ENCODE peak calls at places on chromosomes 2 and 18, in ten cellular contexts. Z, I, S, K, M, W, C, A, L and D are unnamed samples.

GRCh38 chr2:102848366-102848839 is 86.6 kb downstream of the TMEM182 start:
- DNase-seq in Z (no peak), A (peak), I (peak), L (no peak), S (peak), W (peak), C (peak), K (peak), M (no peak), D (no peak)

GRCh38 chr2:11914455-11914854 is 168.0 kb downstream of the LPIN1 start:
- DNase-seq in Z (no peak), L (no peak), K (no peak), I (peak), M (no peak), W (no peak), A (no peak), C (peak), S (no peak), D (no peak)

GRCh38 chr2:168798076-168798887 is 4.2 kb upstream of the NOSTRIN start:
- DNase-seq in S (no peak), L (no peak), C (no peak), M (no peak), Z (no peak), K (no peak), I (peak), A (peak), W (no peak), D (no peak)

GRCh38 chr2:33373986-33374385 is 102.5 kb upstream of the RASGRP3 start:
- DNase-seq in L (no peak), I (no peak), S (no peak), M (peak), Z (no peak), K (no peak), A (no peak), C (peak), W (no peak), D (no peak)

GRCh38 chr2:162919111-162919510 is 80.5 kb upstream of the KCNH7 start:
- DNase-seq in C (no peak), I (no peak), L (no peak), Z (no peak), K (no peak), W (no peak), S (no peak), M (no peak), A (no peak), D (no peak)

GRCh38 chr2:239119346-239120126 is 271.7 kb downstream of the TWIST2 start:
- DNase-seq in S (no peak), L (no peak), I (no peak), M (no peak), K (peak), C (no peak), A (no peak), W (no peak), Z (no peak), D (no peak)

GRCh38 chr2:86225581-86225980 is 26.3 kb downstream of the MRPL35 start:
- DNase-seq in C (no peak), W (no peak), S (peak), I (no peak), L (peak), M (no peak), Z (no peak), K (no peak), A (no peak), D (no peak)

GRCh38 chr2:222939208-222939846 is 78.5 kb downstream of the ACSL3 start:
- DNase-seq in S (no peak), W (peak), M (no peak), C (peak), K (no peak), A (peak), L (peak), I (peak), Z (no peak), D (peak)

GRCh38 chr2:54549912-54550518 is 93.9 kb downstream of the SPTBN1 start:
- DNase-seq in S (no peak), K (peak), L (no peak), W (no peak), C (no peak), Z (no peak), A (peak), I (peak), M (no peak), D (no peak)

GRCh38 chr2:105377871-105378270 is 21.0 kb downstream of the FHL2 start:
- DNase-seq in W (no peak), S (no peak), A (no peak), K (no peak), L (no peak), I (no peak), C (no peak), Z (no peak), M (no peak), D (no peak)

GRCh38 chr2:139478191-139478914 is 698.2 kb upstream of the NXPH2 start:
- DNase-seq in S (no peak), A (no peak), C (no peak), L (no peak), Z (no peak), I (no peak), M (no peak), W (no peak), K (no peak), D (no peak)

GRCh38 chr2:160298960-160299359 is 98.9 kb upstream of the ITGB6 start:
- DNase-seq in C (no peak), K (no peak), I (no peak), M (no peak), A (no peak), Z (no peak), W (no peak), L (no peak), S (no peak), D (no peak)

GRCh38 chr2:68319397-68320117 is at the start of gene CNRIP1:
- DNase-seq in W (peak), L (no peak), I (peak), M (no peak), K (peak), C (peak), A (peak), Z (no peak), S (peak), D (peak)

GRCh38 chr2:217729426-217730058 is 273.3 kb downstream of the TNS1 start:
- DNase-seq in K (no peak), I (peak), A (no peak), Z (no peak), W (no peak), C (no peak), L (no peak), S (no peak), M (no peak), D (no peak)

GRCh38 chr2:208415255-208415654 is 8.7 kb downstream of the PTH2R start:
- DNase-seq in Z (no peak), C (no peak), L (no peak), K (no peak), I (no peak), A (no peak), S (no peak), W (no peak), M (no peak), D (no peak)

GRCh38 chr2:79369127-79369526 is 143.7 kb upstream of the CTNNA2 start:
- DNase-seq in L (no peak), C (no peak), M (no peak), Z (no peak), K (no peak), I (no peak), S (no peak), A (no peak), W (no peak), D (no peak)

GRCh38 chr18:36625386-36625785 is 203.4 kb downstream of the TPGS2 start:
- DNase-seq in Z (no peak), W (no peak), A (no peak), M (no peak), I (no peak), K (peak), C (no peak), S (no peak), L (no peak), D (no peak)

GRCh38 chr2:125581561-125581960 is 1074.4 kb upstream of the GYPC start:
- DNase-seq in W (no peak), C (no peak), I (peak), L (no peak), M (no peak), S (no peak), A (no peak), K (no peak), Z (no peak), D (no peak)

GRCh38 chr18:61833387-61833786 is 59.4 kb downstream of the RNF152 start:
- DNase-seq in L (peak), W (no peak), I (no peak), S (no peak), M (peak), Z (no peak), C (peak), K (no peak), A (no peak), D (peak)

GRCh38 chr2:219309278-219309677 is at the start of gene PTPRN:
- DNase-seq in M (no peak), S (no peak), K (peak), L (no peak), I (peak), W (no peak), C (no peak), Z (no peak), A (no peak), D (no peak)

GRCh38 chr2:235723371-235723770 is 229.5 kb downstream of the AGAP1 start:
- DNase-seq in Z (no peak), W (no peak), A (no peak), S (peak), I (no peak), C (no peak), K (no peak), M (no peak), L (no peak), D (no peak)

GRCh38 chr2:157839162-157839801 is 36.8 kb downstream of the ACVR1 start:
- DNase-seq in W (no peak), L (no peak), Z (no peak), M (no peak), C (peak), A (no peak), K (no peak), I (peak), S (no peak), D (no peak)

GRCh38 chr2:240297553-240298315 is 137.7 kb upstream of the GPC1 start:
- DNase-seq in Z (no peak), L (no peak), W (no peak), I (no peak), M (no peak), A (no peak), S (no peak), K (peak), C (no peak), D (no peak)

GRCh38 chr2:23379220-23379695 is 5.7 kb upstream of the KLHL29 start:
- DNase-seq in K (no peak), M (no peak), Z (no peak), S (no peak), I (no peak), L (no peak), W (no peak), C (no peak), A (no peak), D (no peak)

GRCh38 chr2:239021224-239021623 is 173.3 kb downstream of the TWIST2 start:
- DNase-seq in I (no peak), W (no peak), A (no peak), S (peak), L (no peak), M (no peak), C (no peak), K (no peak), Z (no peak), D (no peak)

GRCh38 chr2:10331702-10332401 is 29.1 kb downstream of the HPCAL1 start:
- DNase-seq in W (no peak), M (no peak), C (no peak), Z (no peak), K (no peak), S (no peak), A (no peak), I (peak), L (no peak), D (no peak)

GRCh38 chr2:9982891-9983290 is 31.4 kb downstream of the GRHL1 start:
- DNase-seq in S (no peak), C (no peak), K (no peak), Z (no peak), I (no peak), A (no peak), L (no peak), M (no peak), W (no peak), D (no peak)

GRCh38 chr2:11315074-11315705 is 29.2 kb downstream of the ROCK2 start:
- DNase-seq in A (no peak), M (no peak), K (no peak), W (no peak), L (no peak), I (no peak), C (no peak), Z (no peak), S (no peak), D (no peak)

GRCh38 chr2:160752475-160753330 is 259.1 kb upstream of the RBMS1 start:
- DNase-seq in W (no peak), S (no peak), K (no peak), M (no peak), C (peak), A (no peak), Z (no peak), I (no peak), L (no peak), D (no peak)

GRCh38 chr18:62862451-62862850 is 147.1 kb downstream of the PHLPP1 start:
- DNase-seq in K (no peak), C (no peak), W (no peak), Z (no peak), I (no peak), M (no peak), A (no peak), L (no peak), S (no peak), D (no peak)

GRCh38 chr2:129793326-129793955 is 186.0 kb upstream of the RAB6C start:
- DNase-seq in Z (no peak), M (no peak), L (no peak), A (no peak), C (no peak), W (no peak), I (no peak), S (no peak), K (no peak), D (no peak)

GRCh38 chr2:3536682-3537632 is 17.6 kb upstream of the ADI1 start:
- DNase-seq in A (peak), Z (no peak), L (no peak), M (no peak), W (no peak), S (peak), C (no peak), K (no peak), I (peak), D (no peak)

GRCh38 chr2:111697560-111697959 is 186.4 kb downstream of the ANAPC1 start:
- DNase-seq in C (no peak), M (no peak), S (no peak), L (no peak), W (no peak), K (no peak), A (no peak), Z (no peak), I (no peak), D (no peak)

GRCh38 chr2:215598376-215598975 is 162.6 kb upstream of the FN1 start:
- DNase-seq in I (no peak), C (peak), Z (no peak), W (no peak), M (no peak), S (no peak), L (no peak), A (no peak), K (no peak), D (peak)

GRCh38 chr2:112880696-112881095 is 30.3 kb upstream of the IL37 start:
- DNase-seq in A (no peak), I (no peak), Z (no peak), M (no peak), S (no peak), W (no peak), C (no peak), K (no peak), L (no peak), D (no peak)

GRCh38 chr2:44342854-44343253 is 18.4 kb downstream of the PREPL start:
- DNase-seq in M (no peak), K (no peak), S (no peak), L (peak), A (no peak), C (no peak), W (no peak), Z (no peak), I (peak), D (no peak)

GRCh38 chr18:63161728-63162195 is 157.8 kb downstream of the BCL2 start:
- DNase-seq in A (peak), M (peak), Z (peak), K (no peak), C (peak), L (peak), I (peak), W (peak), S (peak), D (peak)

DNA sequence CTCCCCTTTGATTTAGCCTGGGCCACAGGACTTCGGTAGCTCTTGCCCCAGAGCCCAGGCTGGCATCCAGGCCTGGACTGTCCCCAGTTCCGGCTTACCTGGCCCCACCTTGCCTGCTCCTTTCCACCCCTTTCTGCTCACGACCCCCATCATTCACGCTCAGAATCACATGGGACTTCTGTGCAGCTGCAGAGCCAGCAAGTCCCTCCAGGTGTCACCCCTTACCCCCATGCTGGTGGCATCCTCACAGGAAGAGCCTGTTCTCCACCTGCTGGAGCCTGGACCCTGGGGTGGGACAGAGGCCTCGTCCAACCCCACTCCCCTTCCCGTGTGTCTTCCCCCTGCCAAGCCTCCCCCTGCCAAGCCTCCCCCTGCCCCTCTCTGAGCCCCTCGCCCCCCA is 7.9 kb upstream of the KCNIP3 start:
- DNase-seq in K (no peak), M (no peak), S (no peak), Z (no peak), C (no peak), W (no peak), L (no peak), A (no peak), I (no peak), D (no peak)
- H3K4me3 ChIP-seq in K (no peak), M (no peak), S (no peak), Z (no peak), C (no peak), W (no peak), L (no peak), A (no peak), I (no peak), D (no peak)

DNA sequence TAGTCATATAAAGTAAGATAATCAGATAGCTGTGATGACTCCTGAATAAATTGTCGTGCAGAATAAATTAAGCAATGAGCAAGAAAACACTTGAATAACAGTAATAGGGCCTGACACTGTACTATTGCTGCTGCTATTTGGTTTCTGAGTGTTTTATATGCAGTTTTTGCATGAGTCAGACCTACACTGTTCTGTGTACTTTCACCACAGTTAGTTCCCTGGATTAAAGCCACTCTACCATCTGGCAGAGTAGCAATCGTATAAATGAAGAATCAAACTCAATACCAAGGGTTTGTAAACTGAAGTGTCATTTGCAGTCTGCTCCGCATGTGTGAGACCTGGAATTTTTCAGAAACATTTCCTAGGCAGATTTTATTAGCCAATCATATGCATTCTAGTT is 398.6 kb upstream of the CDH7 start:
- DNase-seq in A (no peak), M (no peak), Z (no peak), W (no peak), C (peak), L (no peak), S (no peak), I (no peak), K (no peak), D (no peak)
- H3K4me3 ChIP-seq in A (no peak), M (no peak), Z (no peak), W (no peak), C (no peak), L (no peak), S (no peak), I (no peak), K (no peak), D (no peak)

DNA sequence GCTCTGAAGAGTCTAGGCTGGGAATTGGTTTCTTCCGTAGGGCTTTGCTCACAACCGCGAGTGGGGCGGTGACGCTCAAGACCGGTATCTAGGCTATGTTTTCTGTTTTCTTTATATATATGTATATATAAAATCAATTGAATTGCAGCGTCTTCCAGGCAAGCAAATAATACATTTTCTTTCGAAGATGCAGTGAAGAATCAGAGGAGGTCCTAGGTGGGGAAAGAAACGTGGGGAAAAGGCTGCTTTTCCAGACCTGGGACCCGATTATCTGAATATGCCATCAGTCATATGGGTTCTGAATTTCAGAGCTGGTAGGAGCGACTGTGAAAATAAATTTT is 714 bp upstream of the SCN9A start:
- DNase-seq in S (no peak), K (no peak), I (no peak), M (no peak), W (no peak), Z (no peak), A (no peak), L (peak), C (no peak), D (no peak)
- H3K4me3 ChIP-seq in S (peak), K (peak), I (peak), M (peak), W (peak), Z (peak), A (peak), L (peak), C (peak), D (peak)

GRCh38 chr18:45910405-45911023 is 56.6 kb downstream of the EPG5 start:
- DNase-seq in A (peak), I (peak), M (no peak), C (peak), S (no peak), K (no peak), W (peak), Z (no peak), L (peak), D (peak)
- H3K4me3 ChIP-seq in A (no peak), I (no peak), M (no peak), C (no peak), S (no peak), K (no peak), W (no peak), Z (no peak), L (no peak), D (no peak)

GRCh38 chr2:237669628-237670351 is 42.4 kb downstream of the LRRFIP1 start:
- DNase-seq in W (no peak), L (no peak), M (peak), K (no peak), A (peak), Z (no peak), I (peak), S (peak), C (peak), D (peak)
- H3K4me3 ChIP-seq in W (no peak), L (no peak), M (peak), K (no peak), A (no peak), Z (no peak), I (no peak), S (no peak), C (no peak), D (peak)

GRCh38 chr2:72146357-72147302 is 1.0 kb downstream of the CYP26B1 start:
- DNase-seq in C (no peak), Z (no peak), I (peak), L (no peak), S (peak), K (peak), W (peak), M (no peak), A (no peak), D (no peak)
- H3K4me3 ChIP-seq in C (no peak), Z (peak), I (peak), L (no peak), S (peak), K (peak), W (peak), M (no peak), A (peak), D (peak)